ENCODE peak calls at places on chromosomes 5 and 9, in ten cellular contexts. W is NAMALWA; B is activated gamma-delta T cell treated with Interleukin-2 at 50 U/mL for 16 hours; F is cardiac septum; M is germinal center; C is IMR-90; O is BJ; A is putamen; D is AG08396; P is stimulated activated CD8-positive, alpha-beta memory T cell treated with anti-CD3 and anti-CD28 coated beads, Interleukin-15, amount 100 ng/mL, for 24 hours. L is an unnamed sample.

GRCh38 chr9:69254223-69254622 is 70.8 kb upstream of the ENTREP1 start:
- DNase-seq in W (no peak), A (peak; percentile 62), F (no peak), D (no peak), M (no peak), O (no peak), B (no peak), P (no peak), C (no peak), L (no peak)

GRCh38 chr5:173642895-173643481 is 26.5 kb upstream of the BOD1 start:
- DNase-seq in C (no peak), W (no peak), O (no peak), F (no peak), B (no peak), M (no peak), P (no peak), A (no peak), D (no peak), L (no peak)

GRCh38 chr9:34276772-34277171 is 52.3 kb downstream of the KIF24 start:
- DNase-seq in W (no peak), B (no peak), M (no peak), P (no peak), C (no peak), F (no peak), O (no peak), A (no peak), D (no peak), L (no peak)

GRCh38 chr9:122162415-122162814 is 2.7 kb downstream of the MORN5 start:
- DNase-seq in W (no peak), P (no peak), C (no peak), O (no peak), M (no peak), A (no peak), F (no peak), B (no peak), D (no peak), L (no peak)

GRCh38 chr9:96651626-96652025 is 3.5 kb downstream of the PRXL2C start:
- DNase-seq in B (no peak), C (peak; percentile 51), D (no peak), P (no peak), F (no peak), M (peak; percentile 17), W (peak; percentile 42), A (no peak), O (no peak), L (no peak)

GRCh38 chr9:76109953-76110352 is 219.5 kb downstream of the PCSK5 start:
- DNase-seq in F (no peak), C (peak; percentile 22), D (peak; percentile 29), P (no peak), B (no peak), M (no peak), A (no peak), W (no peak), O (no peak), L (no peak)

GRCh38 chr5:43711496-43711895 is 108.5 kb downstream of the NNT start:
- DNase-seq in D (peak; percentile 32), C (peak; percentile 47), F (no peak), O (no peak), W (no peak), M (no peak), A (no peak), B (no peak), P (no peak), L (no peak)

GRCh38 chr9:108412755-108413154 is 443.0 kb downstream of the ACTL7B start:
- DNase-seq in D (no peak), P (no peak), F (no peak), B (no peak), O (no peak), M (no peak), W (peak; percentile 15), A (no peak), C (peak; percentile 11), L (peak; percentile 51)

GRCh38 chr5:56564451-56565223 is 250.7 kb upstream of the MAP3K1 start:
- DNase-seq in W (peak; percentile 51), O (peak; percentile 70), D (no peak), B (no peak), A (no peak), M (no peak), C (peak; percentile 73), F (no peak), P (no peak), L (no peak)

GRCh38 chr5:54311178-54311811 is 922 bp upstream of the ARL15 start:
- DNase-seq in P (no peak), O (no peak), D (peak; percentile 6), C (peak; percentile 26), B (no peak), W (peak; percentile 59), A (peak; percentile 20), M (peak; percentile 6), F (no peak), L (no peak)

GRCh38 chr5:109589239-109589638 is 100.5 kb upstream of the MAN2A1 start:
- DNase-seq in M (no peak), D (no peak), B (no peak), O (no peak), P (no peak), W (no peak), A (no peak), C (no peak), F (no peak), L (no peak)

GRCh38 chr5:177369050-177369912 is 11.6 kb downstream of the RGS14 start:
- DNase-seq in F (no peak), O (no peak), D (peak; percentile 79), B (no peak), P (no peak), W (peak; percentile 65), M (peak; percentile 67), A (no peak), C (no peak), L (peak; percentile 58)

GRCh38 chr9:19999491-20000057 is 210.7 kb upstream of the SLC24A2 start:
- DNase-seq in F (no peak), P (no peak), M (no peak), A (no peak), O (peak; percentile 47), W (no peak), B (peak; percentile 3), D (peak; percentile 50), C (peak; percentile 87), L (no peak)

GRCh38 chr9:13500034-13500433 is 220.5 kb upstream of the MPDZ start:
- DNase-seq in F (no peak), M (no peak), A (no peak), B (no peak), O (no peak), C (no peak), P (no peak), D (no peak), W (no peak), L (peak; percentile 65)

GRCh38 chr9:32618261-32618660 is 17.2 kb downstream of the TAF1L start:
- DNase-seq in A (peak; percentile 7), D (no peak), C (no peak), P (no peak), O (no peak), W (no peak), M (no peak), F (no peak), B (no peak), L (no peak)

GRCh38 chr9:99491408-99492259 is 269.6 kb downstream of the SEC61B start:
- DNase-seq in A (no peak), D (peak; percentile 75), O (no peak), W (peak; percentile 50), M (no peak), F (no peak), P (no peak), B (no peak), C (peak; percentile 70), L (no peak)

GRCh38 chr9:18429065-18429464 is 44.9 kb upstream of the ADAMTSL1 start:
- DNase-seq in A (no peak), B (no peak), C (peak; percentile 75), M (no peak), F (no peak), D (no peak), O (no peak), W (no peak), P (no peak), L (no peak)

GRCh38 chr5:172789687-172790495 is 18.9 kb upstream of the DUSP1 start:
- DNase-seq in W (no peak), P (no peak), O (no peak), M (no peak), C (no peak), F (no peak), A (no peak), D (no peak), B (no peak), L (no peak)

GRCh38 chr9:7967093-7967827 is 167.7 kb upstream of the DMAC1 start:
- DNase-seq in D (no peak), F (no peak), A (no peak), B (no peak), W (no peak), P (no peak), O (no peak), M (no peak), C (no peak), L (no peak)

GRCh38 chr9:86766912-86767311 is 180.4 kb downstream of the GAS1 start:
- DNase-seq in W (no peak), D (peak; percentile 36), M (no peak), B (no peak), C (peak; percentile 89), O (peak; percentile 55), F (no peak), P (no peak), A (no peak), L (no peak)

GRCh38 chr9:88076286-88077070 is 61.8 kb downstream of the SPATA31C2 start:
- DNase-seq in A (peak; percentile 67), B (no peak), W (no peak), C (peak; percentile 55), D (peak; percentile 85), O (no peak), M (peak; percentile 11), F (peak; percentile 80), P (peak; percentile 7), L (peak; percentile 91)

GRCh38 chr9:114213566-114213965 is 58.2 kb downstream of the COL27A1 start:
- DNase-seq in P (no peak), D (no peak), C (no peak), F (no peak), A (no peak), B (no peak), W (no peak), O (no peak), M (no peak), L (no peak)

GRCh38 chr5:55220433-55221185 is 6.5 kb downstream of the MCIDAS start:
- DNase-seq in O (no peak), P (no peak), C (no peak), F (no peak), A (no peak), W (no peak), M (no peak), D (peak; percentile 18), B (no peak), L (no peak)

GRCh38 chr5:88555658-88556057 is 287.0 kb upstream of the TMEM161B start:
- DNase-seq in B (no peak), O (no peak), F (no peak), M (no peak), W (peak; percentile 25), D (no peak), C (no peak), A (no peak), P (no peak), L (peak; percentile 7)

L was measured in BE2C.